ENCODE peak calls at places on chromosome 9, in five cellular contexts. M is body of pancreas, P is Panc1, F is upper lobe of right lung, W is choroid plexus epithelial cell. U is an unnamed sample.
A peak's percentile ranks its signal among the peaks of the same experiment; 100 is the strongest.

GRCh38 chr9:92620870-92621269 is 49.1 kb downstream of the IPPK start:
- DNase-seq in F (no peak), P (no peak), M (no peak), W (no peak), U (no peak)

GRCh38 chr9:99326112-99326916 is 104.2 kb downstream of the SEC61B start:
- DNase-seq in M (no peak), P (no peak), F (no peak), W (peak; percentile 17), U (no peak)

GRCh38 chr9:71936066-71936465 is 24.6 kb downstream of the C9orf85 start:
- DNase-seq in F (no peak), P (no peak), W (no peak), M (no peak), U (no peak)

GRCh38 chr9:109190151-109190550 is 23.1 kb upstream of the FRRS1L start:
- DNase-seq in W (peak; percentile 14), F (no peak), M (no peak), P (no peak), U (no peak)

GRCh38 chr9:116269250-116269649 is 115.7 kb downstream of the PAPPA start:
- DNase-seq in M (no peak), F (no peak), W (peak; percentile 35), P (no peak), U (no peak)

GRCh38 chr9:131677445-131678180 is 62.3 kb downstream of the RAPGEF1 start:
- DNase-seq in P (no peak), M (no peak), F (no peak), W (peak; percentile 77), U (peak; percentile 87)

GRCh38 chr9:131262327-131263032 is 13.8 kb downstream of the FAM78A start:
- DNase-seq in W (peak; percentile 44), M (no peak), F (no peak), P (no peak), U (peak; percentile 10)

GRCh38 chr9:111691686-111692329 is 30.4 kb downstream of the GNG10 start:
- DNase-seq in W (peak; percentile 68), P (peak; percentile 25), M (no peak), F (no peak), U (peak; percentile 49)

GRCh38 chr9:106883626-106884190 is 20.7 kb downstream of the ZNF462 start:
- DNase-seq in M (no peak), F (no peak), P (no peak), W (peak; percentile 63), U (peak; percentile 91)

GRCh38 chr9:82431121-82431520 is 442.5 kb downstream of the SPATA31D1 start:
- DNase-seq in W (no peak), F (no peak), M (no peak), P (no peak), U (no peak)

GRCh38 chr9:86099695-86100364 is 472 bp upstream of the GOLM1 start:
- DNase-seq in M (peak; percentile 59), W (peak; percentile 74), F (no peak), P (no peak), U (peak; percentile 65)

GRCh38 chr9:127520941-127521918 is 69.9 kb downstream of the LRSAM1 start:
- DNase-seq in W (peak; percentile 94), F (no peak), M (peak; percentile 59), P (no peak), U (peak; percentile 90)

GRCh38 chr9:18526686-18527085 is 52.7 kb downstream of the ADAMTSL1 start:
- DNase-seq in P (no peak), W (peak; percentile 35), F (no peak), M (no peak), U (peak; percentile 22)

GRCh38 chr9:3980771-3981170 is 319.1 kb downstream of the GLIS3 start:
- DNase-seq in P (no peak), M (no peak), F (no peak), W (peak; percentile 61), U (peak; percentile 44)

GRCh38 chr9:107772988-107773387 is 283.4 kb upstream of the KLF4 start:
- DNase-seq in P (no peak), W (no peak), F (no peak), M (no peak), U (no peak)

GRCh38 chr9:35820076-35820475 is 5.2 kb upstream of the HINT2 start:
- DNase-seq in W (peak; percentile 78), F (no peak), P (no peak), M (no peak), U (peak; percentile 44)

GRCh38 chr9:16867571-16868311 is 2.7 kb downstream of the BNC2 start:
- DNase-seq in F (no peak), W (peak; percentile 92), M (peak; percentile 17), P (no peak), U (peak; percentile 87)

GRCh38 chr9:130305381-130305780 is 39.8 kb downstream of the HMCN2 start:
- DNase-seq in P (no peak), F (no peak), W (no peak), M (no peak), U (no peak)

GRCh38 chr9:99822096-99822595 is 461 bp downstream of the NR4A3 start:
- DNase-seq in P (no peak), F (no peak), M (peak; percentile 43), W (peak; percentile 42), U (no peak)

GRCh38 chr9:128001411-128002298 is 20.9 kb upstream of the EEIG1 start:
- DNase-seq in P (no peak), W (peak; percentile 73), F (no peak), M (no peak), U (peak; percentile 85)

GRCh38 chr9:32427111-32427873 is 42.8 kb downstream of the ACO1 start:
- DNase-seq in F (no peak), M (peak; percentile 81), W (peak; percentile 59), P (no peak), U (peak; percentile 56)

GRCh38 chr9:95030344-95030743 is 287.2 kb downstream of the FANCC start:
- DNase-seq in F (no peak), P (no peak), M (no peak), W (no peak), U (no peak)

GRCh38 chr9:522658-523057 is 308.0 kb downstream of the DOCK8 start:
- DNase-seq in W (peak; percentile 25), M (no peak), P (no peak), F (no peak), U (no peak)

GRCh38 chr9:8706998-8707397 is 907.4 kb upstream of the DMAC1 start:
- DNase-seq in F (no peak), M (no peak), W (no peak), P (no peak), U (no peak)

GRCh38 chr9:37471942-37472679 is 6.9 kb upstream of the ZBTB5 start:
- DNase-seq in F (no peak), M (no peak), P (peak; percentile 97), W (peak; percentile 89), U (peak; percentile 93)

GRCh38 chr9:134369416-134370212 is 43.4 kb downstream of the RXRA start:
- DNase-seq in P (no peak), M (no peak), F (no peak), W (no peak), U (peak; percentile 16)

GRCh38 chr9:125632321-125633115 is 74.5 kb downstream of the MAPKAP1 start:
- DNase-seq in P (no peak), F (no peak), W (no peak), M (peak; percentile 9), U (no peak)

GRCh38 chr9:137243626-137244485 is 2.8 kb downstream of the TUBB4B start:
- DNase-seq in W (no peak), M (no peak), P (no peak), F (no peak), U (no peak)
- TF ChIP-seq CTCF in W (peak; percentile 24), M (no peak), P (no peak), F (no peak), U (no peak)

GRCh38 chr9:114397219-114397847 is 9.6 kb upstream of the AKNA start:
- DNase-seq in P (no peak), F (no peak), M (no peak), W (no peak), U (no peak)
- H3K4me3 ChIP-seq in P (peak overlapping the region; percentile 75), F (peak overlapping the region; percentile 98), M (peak overlapping the region; percentile 55), W (peak overlapping the region; percentile 66), U (peak overlapping the region; percentile 83)

GRCh38 chr9:30925635-30926034 is 1458.8 kb upstream of the ACO1 start:
- DNase-seq in F (no peak), M (no peak), W (no peak), P (no peak), U (no peak)
- TF ChIP-seq CTCF in F (no peak), M (no peak), W (no peak), P (no peak), U (no peak)

DNA sequence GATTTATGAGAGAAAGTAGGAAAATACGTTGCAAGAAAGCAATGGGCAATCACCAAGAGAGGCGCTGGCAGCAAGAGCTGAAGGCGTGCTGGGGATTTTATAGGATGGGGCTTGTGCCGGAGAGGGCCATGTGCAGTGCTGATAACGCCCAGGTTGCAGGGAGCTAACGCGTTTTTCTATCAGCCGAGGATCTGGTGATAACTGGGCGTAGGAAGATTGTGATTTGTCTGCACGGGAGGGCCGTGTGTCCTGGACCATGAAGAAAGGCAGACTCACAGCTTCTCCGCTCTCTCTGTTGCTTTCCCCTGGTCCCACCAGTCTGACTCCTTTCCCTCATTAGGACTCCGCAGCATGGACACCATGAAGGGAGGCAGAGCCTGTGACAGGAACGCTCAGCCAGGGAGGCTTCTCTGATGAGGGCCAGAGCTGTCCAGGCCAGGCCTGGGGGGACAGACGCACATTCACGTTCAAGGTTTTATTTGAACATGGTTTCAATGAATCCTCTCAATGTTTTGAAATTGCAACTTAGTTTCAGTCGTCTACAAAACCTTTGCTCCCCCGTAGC is 11.9 kb upstream of the CACNA1B start:
- DNase-seq in M (no peak), F (no peak), P (no peak), W (no peak), U (no peak)
- H3K4me3 ChIP-seq in M (no peak overlapping the region), F (no peak overlapping the region), P (no peak overlapping the region), W (no peak overlapping the region), U (no peak overlapping the region)

DNA sequence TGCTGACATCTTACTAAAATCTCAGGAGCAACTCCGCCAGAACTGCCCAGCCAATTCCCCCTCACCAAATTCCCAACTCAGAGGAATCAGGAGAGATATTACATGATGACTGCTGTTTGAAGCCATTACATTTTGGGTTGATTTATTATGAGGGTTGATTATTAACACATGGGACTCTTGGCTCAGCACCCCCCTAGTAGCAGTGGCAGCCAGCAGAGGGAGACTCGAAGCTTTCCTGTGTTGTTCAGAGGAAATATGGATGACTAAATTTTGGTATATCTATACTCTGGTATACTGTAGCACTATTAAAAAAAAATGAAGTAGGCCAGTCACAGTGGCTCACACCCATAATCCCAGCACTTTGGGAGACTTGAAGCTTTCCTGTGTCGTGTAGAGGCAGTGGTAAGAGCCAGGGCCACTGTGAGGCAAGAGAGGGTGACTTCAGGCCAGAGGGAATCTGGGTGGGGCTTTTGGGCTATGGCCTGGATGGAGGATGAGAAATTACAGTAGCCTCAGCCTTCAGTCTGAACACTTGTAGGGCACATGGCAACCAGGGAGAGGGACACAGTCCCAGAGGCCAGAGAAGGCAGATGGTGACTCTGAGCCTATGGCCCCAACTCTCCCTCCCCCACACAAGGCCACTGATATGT is 111.4 kb downstream of the LHX2 start:
- DNase-seq in P (no peak), F (no peak), W (peak; percentile 61), M (no peak), U (peak; percentile 36)
- TF ChIP-seq CTCF in P (peak; percentile 45), F (no peak), W (peak; percentile 79), M (no peak), U (peak; percentile 53)